ENCODE peak calls at places on chromosomes 11 and 22, in four cellular contexts. S is cardiac fibroblast, R is fibroblast of mammary gland, C is kidney epithelial cell. L is an unnamed sample.

GRCh38 chr22:46769191-46769675 is 6.8 kb downstream of the TBC1D22A start:
- DNase-seq in S (no peak), R (no peak), C (no peak), L (no peak)

GRCh38 chr11:109586789-109587188 is 164.8 kb downstream of the C11orf87 start:
- DNase-seq in S (no peak), R (no peak), C (no peak), L (no peak)

GRCh38 chr11:116545912-116546311 is 226.9 kb downstream of the BUD13 start:
- DNase-seq in S (no peak), R (no peak), C (no peak), L (no peak)

GRCh38 chr11:17877886-17878285 is 135.0 kb downstream of the SERGEF start:
- DNase-seq in S (no peak), R (no peak), C (no peak), L (no peak)

GRCh38 chr11:93652161-93652597 is 9.3 kb upstream of the CEP295 start:
- DNase-seq in S (peak; percentile 63), R (peak; percentile 53), C (no peak), L (peak; percentile 52)

GRCh38 chr11:59158206-59159068 is 13.5 kb upstream of the DTX4 start:
- DNase-seq in S (peak; percentile 84), R (peak; percentile 76), C (no peak), L (peak; percentile 76)

GRCh38 chr11:113896156-113896879 is 8.3 kb upstream of the HTR3B start:
- DNase-seq in S (peak; percentile 51), R (peak; percentile 40), C (no peak), L (peak; percentile 33)

GRCh38 chr11:13291794-13292193 is 14.2 kb downstream of the BMAL1 start:
- DNase-seq in S (peak; percentile 33), R (no peak), C (no peak), L (peak; percentile 71)

GRCh38 chr11:11250470-11250869 is 102.6 kb downstream of the CSNK2A3 start:
- DNase-seq in S (no peak), R (no peak), C (no peak), L (peak; percentile 7)

GRCh38 chr11:118572914-118573550 is 823 bp downstream of the ARCN1 start:
- DNase-seq in S (peak; percentile 36), R (peak; percentile 63), C (peak; percentile 5), L (peak; percentile 56)

GRCh38 chr11:2474059-2474901 is 29.5 kb downstream of the KCNQ1 start:
- DNase-seq in S (no peak), R (no peak), C (no peak), L (no peak)

GRCh38 chr11:7490535-7490934 is 5.2 kb downstream of the OLFML1 start:
- DNase-seq in S (peak; percentile 18), R (peak; percentile 51), C (no peak), L (peak; percentile 40)

GRCh38 chr22:43094085-43094484 is 4.9 kb upstream of the TTLL1 start:
- DNase-seq in S (no peak), R (no peak), C (no peak), L (peak; percentile 34)

GRCh38 chr11:1574256-1575242 is 2.5 kb upstream of the DUSP8 start:
- DNase-seq in S (peak; percentile 45), R (peak; percentile 17), C (no peak), L (peak; percentile 37)

GRCh38 chr11:62880231-62880802 is 379 bp upstream of the SLC3A2 start:
- DNase-seq in S (peak; percentile 92), R (peak; percentile 95), C (peak; percentile 38), L (peak; percentile 89)

GRCh38 chr11:118353084-118353710 is 6.2 kb upstream of the UBE4A start:
- DNase-seq in S (peak; percentile 40), R (peak; percentile 35), C (no peak), L (peak; percentile 16)

GRCh38 chr11:134486106-134486505 is 74.1 kb upstream of the B3GAT1 start:
- DNase-seq in S (no peak), R (no peak), C (no peak), L (no peak)

GRCh38 chr11:16804104-16804947 is 65.9 kb downstream of the C11orf58 start:
- DNase-seq in S (peak; percentile 96), R (peak; percentile 86), C (no peak), L (peak; percentile 19)

GRCh38 chr11:83008581-83008923 is 63.1 kb downstream of the RAB30 start:
- DNase-seq in S (no peak), R (peak; percentile 59), C (no peak), L (peak; percentile 57)

GRCh38 chr22:37079668-37080171 is 28.2 kb downstream of the KCTD17 start:
- DNase-seq in S (peak; percentile 56), R (peak; percentile 28), C (no peak), L (peak; percentile 4)

GRCh38 chr22:36398602-36399472 is 11.1 kb upstream of the MYH9 start:
- DNase-seq in S (peak; percentile 68), R (peak; percentile 68), C (no peak), L (peak; percentile 75)

GRCh38 chr22:25747245-25747944 is 5.4 kb downstream of the MYO18B start:
- DNase-seq in S (peak; percentile 91), R (peak; percentile 99), C (peak; percentile 80), L (peak; percentile 94)

GRCh38 chr11:73366265-73366610 is 10.0 kb upstream of the RELT start:
- DNase-seq in S (no peak), R (no peak), C (no peak), L (no peak)

GRCh38 chr11:1232328-1233321 is 9.8 kb downstream of the MUC5B start:
- DNase-seq in S (no peak), R (no peak), C (no peak), L (no peak)

GRCh38 chr22:28034760-28035401 is 115.8 kb upstream of the PITPNB start:
- DNase-seq in S (peak; percentile 79), R (peak; percentile 86), C (no peak), L (peak; percentile 49)

GRCh38 chr11:66371627-66372415 is at the start of gene SLC29A2:
- DNase-seq in S (no peak), R (no peak), C (no peak), L (no peak)

GRCh38 chr11:58254936-58255335 is 13.1 kb downstream of the OR10W1 start:
- DNase-seq in S (no peak), R (no peak), C (no peak), L (no peak)

GRCh38 chr11:36162282-36162825 is 126.9 kb downstream of the COMMD9 start:
- DNase-seq in S (no peak), R (no peak), C (no peak), L (no peak)

GRCh38 chr22:17871726-17872458 is 97.6 kb upstream of the BID start:
- DNase-seq in S (no peak), R (no peak), C (no peak), L (no peak)

GRCh38 chr22:48588881-48589450 is 1238.7 kb downstream of the BRD1 start:
- DNase-seq in S (no peak), R (no peak), C (no peak), L (no peak)

GRCh38 chr11:131392528-131393255 is 22.3 kb downstream of the NTM start:
- DNase-seq in S (peak; percentile 4), R (peak; percentile 13), C (no peak), L (peak; percentile 3)

GRCh38 chr11:96259053-96259837 is 83.8 kb downstream of the MAML2 start:
- DNase-seq in S (peak; percentile 69), R (peak; percentile 90), C (peak; percentile 84), L (peak; percentile 80)

GRCh38 chr11:8682219-8683114 is at the start of the genes RPL27A and TRIM66:
- DNase-seq in S (peak; percentile 97), R (peak; percentile 95), C (peak; percentile 74), L (peak; percentile 95)

GRCh38 chr22:50303848-50304527 is 3.5 kb downstream of the PLXNB2 start:
- DNase-seq in S (no peak), R (peak; percentile 19), C (no peak), L (no peak)

L was measured in AG10803.